ENCODE peak calls at places on chromosomes 3 and 15, in six cellular contexts. B is aorta; P is naive thymus-derived CD8-positive, alpha-beta T cell; H is hypothalamus; K is occipital lobe; A is ovary. R is an unnamed sample.

GRCh38 chr15:89533861-89534544 is 37.6 kb upstream of the RHCG start:
- DNase-seq in B (no peak), H (no peak), A (no peak), K (no peak), P (no peak), R (no peak)

GRCh38 chr3:42908675-42909074 is 2.7 kb downstream of the ZNF662 start:
- DNase-seq in B (no peak), K (no peak), P (no peak), H (no peak), A (no peak), R (no peak)

GRCh38 chr15:62137216-62137884 is 27.7 kb downstream of the C2CD4B start:
- DNase-seq in K (no peak), A (no peak), P (no peak), H (no peak), B (no peak), R (no peak)

GRCh38 chr3:15360786-15361493 is 28.6 kb upstream of the SH3BP5 start:
- DNase-seq in A (no peak), K (no peak), H (no peak), P (no peak), B (no peak), R (no peak)

GRCh38 chr3:114363554-114364202 is 69.8 kb downstream of the TIGIT start:
- DNase-seq in K (no peak), H (no peak), B (no peak), A (no peak), P (no peak), R (no peak)

GRCh38 chr3:120093119-120093922 is 926 bp downstream of the GSK3B start:
- DNase-seq in P (no peak), H (peak; percentile 7), K (peak; percentile 2), B (no peak), A (peak; percentile 77), R (no peak)

GRCh38 chr3:5791558-5791957 is 604.1 kb downstream of the EDEM1 start:
- DNase-seq in A (no peak), B (no peak), H (no peak), P (no peak), K (no peak), R (no peak)

GRCh38 chr3:194711286-194711685 is 25.6 kb downstream of the FAM43A start:
- DNase-seq in K (no peak), H (no peak), P (no peak), A (no peak), B (no peak), R (no peak)

GRCh38 chr15:69824877-69825406 is 272.8 kb downstream of the TLE3 start:
- DNase-seq in P (no peak), A (no peak), B (no peak), H (no peak), K (no peak), R (no peak)

GRCh38 chr15:94297543-94297942 is 66.2 kb downstream of the MCTP2 start:
- DNase-seq in H (no peak), A (no peak), K (no peak), P (no peak), B (no peak), R (no peak)

GRCh38 chr15:66085128-66085527 is 168.4 kb downstream of the MEGF11 start:
- DNase-seq in H (no peak), K (no peak), P (no peak), B (no peak), A (no peak), R (no peak)